ENCODE peak calls at places on chromosomes 1 and 21, in six cellular contexts. K, Q, F, P, L and G are unnamed samples. For H3K36me3, the result is how much of the 10 kb centered on the place peaks cover.

GRCh38 chr1:153534933-153535663 is 693 bp downstream of the S100A6 start:
- DNase-seq in F (no peak), P (peak), K (no peak), Q (no peak), L (no peak), G (no peak)

GRCh38 chr1:47533176-47534039 is 95.6 kb downstream of the FOXD2 start:
- DNase-seq in P (peak), K (peak), F (peak), Q (no peak), L (peak), G (peak)

GRCh38 chr1:221708076-221708571 is 33.8 kb downstream of the DUSP10 start:
- DNase-seq in L (peak), P (peak), F (no peak), K (no peak), Q (no peak), G (no peak)

GRCh38 chr1:113930499-113931161 is 1.5 kb downstream of the HIPK1 start:
- DNase-seq in P (peak), Q (no peak), K (peak), F (peak), L (peak), G (peak)

GRCh38 chr1:36279789-36280296 is 26.3 kb upstream of the SH3D21 start:
- DNase-seq in L (no peak), K (no peak), Q (no peak), F (no peak), P (no peak), G (no peak)

GRCh38 chr1:156914440-156914856 is 6.0 kb upstream of the LRRC71 start:
- DNase-seq in K (peak), Q (no peak), L (peak), P (peak), F (no peak), G (no peak)

GRCh38 chr1:11913291-11913690 is 12.9 kb downstream of the KIAA2013 start:
- DNase-seq in F (no peak), P (peak), K (no peak), L (no peak), Q (no peak), G (peak)

GRCh38 chr1:21857142-21857839 is 45.2 kb downstream of the LDLRAD2 start:
- DNase-seq in P (peak), K (no peak), Q (no peak), F (no peak), L (no peak), G (no peak)

GRCh38 chr1:37307907-37308570 is 166.3 kb upstream of the ZC3H12A start:
- DNase-seq in Q (no peak), P (no peak), K (no peak), F (no peak), L (no peak), G (no peak)

GRCh38 chr1:206081811-206082210 is 28.8 kb downstream of the RHEX start:
- DNase-seq in P (no peak), L (no peak), F (no peak), K (no peak), Q (no peak), G (no peak)

GRCh38 chr1:93723101-93723500 is 41.5 kb upstream of the BCAR3 start:
- DNase-seq in F (no peak), Q (no peak), K (no peak), P (no peak), L (peak), G (peak)

GRCh38 chr1:33971913-33972312 is 108.0 kb downstream of the HMGB4 start:
- DNase-seq in L (no peak), P (no peak), F (no peak), Q (no peak), K (no peak), G (no peak)

GRCh38 chr1:33974147-33974546 is 110.3 kb downstream of the HMGB4 start:
- DNase-seq in Q (no peak), F (no peak), P (no peak), K (no peak), L (no peak), G (no peak)

GRCh38 chr1:33971018-33971710 is 107.3 kb downstream of the HMGB4 start:
- DNase-seq in Q (no peak), L (no peak), P (no peak), K (peak), F (no peak), G (no peak)

GRCh38 chr1:33972676-33973395 is 109.0 kb downstream of the HMGB4 start:
- DNase-seq in F (no peak), Q (no peak), L (no peak), K (peak), P (no peak), G (no peak)

DNA sequence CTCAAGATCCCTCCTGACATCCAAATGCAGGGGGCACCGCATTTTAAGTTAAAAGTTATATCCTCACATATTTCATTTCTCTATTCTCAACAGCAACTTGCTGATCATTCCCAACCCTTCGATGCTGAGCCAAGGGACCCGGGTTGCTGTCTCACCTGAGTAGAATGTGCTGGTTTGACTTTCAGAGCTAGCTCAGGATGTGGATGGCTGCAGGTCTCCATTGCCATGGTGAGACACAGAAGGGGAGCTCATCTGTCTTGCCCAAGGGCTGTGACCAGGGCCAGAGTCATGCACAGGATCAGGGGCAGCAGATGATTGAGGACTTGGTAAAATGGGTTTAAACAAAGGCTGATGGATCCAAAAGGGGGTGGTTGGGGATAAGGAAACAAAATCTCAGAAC is 112.1 kb downstream of the HMGB4 start:
- DNase-seq in L (peak), Q (no peak), K (no peak), P (no peak), F (no peak), G (no peak)
- H2BK5ac ChIP-seq in L (no peak), Q (no peak), K (no peak), P (no peak), F (no peak), G (no peak)

GRCh38 chr1:244835276-244836134 is at the start of gene COX20:
- DNase-seq in L (peak), Q (peak), K (peak), P (peak), F (peak), G (peak)
- H2AK5ac ChIP-seq in L (peak), Q (peak), K (peak), P (peak), F (no peak), G (peak)

DNA sequence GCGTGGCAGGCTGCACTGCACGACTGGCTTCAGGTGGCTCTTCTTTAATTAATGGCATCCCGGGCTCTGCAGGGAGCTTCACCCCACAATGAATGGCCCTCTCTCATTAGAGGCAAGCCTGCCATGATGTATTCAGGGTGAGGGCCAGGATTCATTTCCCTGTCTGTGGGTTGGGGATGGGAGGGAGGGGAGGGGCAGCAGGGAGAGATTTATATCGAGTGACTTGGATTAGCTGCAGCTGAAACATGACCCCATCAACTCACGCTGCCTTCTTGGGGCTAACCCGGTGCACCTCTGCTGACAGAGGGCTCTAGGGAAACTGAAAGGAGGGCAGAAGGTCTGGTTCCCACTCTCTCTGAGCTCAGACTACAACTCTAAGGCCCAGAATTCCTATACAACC is 54.2 kb downstream of the ERI3 start:
- DNase-seq in K (no peak), Q (no peak), L (no peak), P (no peak), F (peak), G (no peak)
- H3K36me3 ChIP-seq in K (under half), Q (under half), L (under half), P (half or more), F (half or more), G (under half)

GRCh38 chr1:54052934-54053744 is at the start of the genes TCEANC2 and TMEM59:
- DNase-seq in Q (peak), F (peak), P (peak), K (peak), L (peak), G (peak)

GRCh38 chr1:54052470-54052933 is 502 bp downstream of the TMEM59 start:
- DNase-seq in K (peak), Q (no peak), F (peak), L (no peak), P (peak), G (peak)

GRCh38 chr1:54053745-54054437 is 483 bp downstream of the TCEANC2 start:
- DNase-seq in L (peak), K (peak), P (no peak), F (no peak), Q (no peak), G (no peak)

GRCh38 chr1:54054438-54054749 is 986 bp downstream of the TCEANC2 start:
- DNase-seq in P (no peak), Q (no peak), L (no peak), K (no peak), F (no peak), G (peak)

DNA sequence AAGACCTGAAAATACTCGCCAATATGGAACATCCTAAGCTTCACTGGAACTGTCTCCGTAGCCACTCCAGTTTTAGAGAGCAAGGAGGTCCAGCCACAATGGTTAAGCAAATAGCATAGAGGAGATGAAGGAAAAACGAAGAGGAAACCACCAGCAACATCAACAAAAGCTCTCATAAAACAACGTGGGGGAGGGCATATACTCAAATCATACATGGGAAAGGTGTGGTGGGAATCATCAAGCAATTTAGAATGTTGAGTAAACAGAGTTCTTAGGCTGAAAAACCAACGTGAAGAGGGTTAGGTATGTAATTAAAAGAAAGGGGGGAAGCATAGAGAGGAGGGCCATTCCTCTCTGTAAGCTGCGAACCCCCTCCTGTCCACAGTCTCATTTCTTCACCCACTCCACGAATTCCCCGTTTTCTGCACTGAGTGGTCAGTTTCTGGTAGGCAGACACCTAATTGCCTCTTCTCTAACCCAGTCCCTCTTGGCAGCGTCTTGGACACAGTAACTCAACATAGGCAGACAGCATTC is 1.0 kb downstream of the TMEM59 start:
- DNase-seq in L (peak), Q (no peak), P (no peak), F (no peak), K (no peak), G (peak)
- H2BK5ac ChIP-seq in L (peak), Q (no peak), P (no peak), F (no peak), K (peak), G (no peak)

GRCh38 chr1:28736450-28737244 is at the start of gene YTHDF2:
- DNase-seq in F (peak), K (peak), P (peak), L (peak), Q (peak), G (peak)
- H2AK5ac ChIP-seq in F (peak), K (peak), P (peak), L (peak), Q (peak), G (peak)

DNA sequence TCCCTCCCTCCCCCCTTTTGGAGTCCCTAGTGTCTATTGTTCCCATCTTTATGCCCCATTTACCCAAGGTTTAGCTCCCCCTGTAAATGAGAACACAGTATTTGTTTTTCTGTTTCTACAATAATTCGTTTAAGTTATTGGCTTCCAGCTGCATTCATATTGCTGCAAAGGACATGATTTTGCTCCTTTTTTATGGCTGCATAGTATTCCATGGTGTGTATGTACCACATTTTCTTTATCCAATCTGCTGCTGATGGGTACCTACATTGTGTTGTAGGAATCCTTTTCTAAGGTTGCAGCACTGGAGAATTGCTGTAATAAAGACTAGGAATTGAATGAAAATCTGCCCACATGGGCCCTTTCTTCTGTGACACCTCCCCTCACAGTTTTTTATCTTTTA is 6.8 kb downstream of the SLC25A24 start:
- DNase-seq in Q (no peak), F (no peak), K (no peak), L (no peak), P (no peak), G (no peak)
- H3K36me3 ChIP-seq in Q (under half), F (half or more), K (under half), L (under half), P (half or more), G (under half)

DNA sequence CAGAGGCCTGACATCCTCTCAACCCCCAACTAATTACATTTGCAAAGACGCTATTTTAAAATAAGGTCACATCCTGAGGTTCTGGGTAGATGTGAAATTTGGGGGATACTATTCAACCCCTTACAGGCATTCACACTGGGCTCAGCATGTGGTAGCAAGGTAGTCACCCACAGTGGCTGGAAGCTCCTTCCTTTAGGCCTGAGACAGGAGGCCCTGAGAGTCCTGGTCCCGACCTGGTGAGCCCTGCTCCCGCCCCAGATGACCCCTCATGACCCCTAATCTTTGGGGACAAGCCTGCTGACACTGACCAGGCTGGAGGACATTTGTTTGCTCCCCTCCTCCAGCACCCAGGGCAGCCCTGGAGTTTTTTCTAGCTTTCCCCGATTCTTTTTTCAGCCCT is 225.9 kb downstream of the DYRK1A start:
- DNase-seq in L (no peak), K (no peak), Q (no peak), P (no peak), F (no peak), G (peak)
- H2BK5ac ChIP-seq in L (peak), K (no peak), Q (peak), P (no peak), F (no peak), G (peak)

GRCh38 chr1:77976433-77977076 is 2.3 kb downstream of the FUBP1 start:
- DNase-seq in F (no peak), K (no peak), P (peak), Q (no peak), L (no peak), G (peak)

GRCh38 chr1:77975907-77976306 is 3.0 kb downstream of the FUBP1 start:
- DNase-seq in K (no peak), F (no peak), L (no peak), P (peak), Q (no peak), G (no peak)

GRCh38 chr1:77977989-77978292 is 931 bp downstream of the FUBP1 start:
- DNase-seq in K (no peak), P (no peak), Q (no peak), L (no peak), F (no peak), G (no peak)

GRCh38 chr1:77978969-77979838 is at the start of gene FUBP1:
- DNase-seq in L (peak), F (peak), Q (peak), K (peak), P (peak), G (peak)

DNA sequence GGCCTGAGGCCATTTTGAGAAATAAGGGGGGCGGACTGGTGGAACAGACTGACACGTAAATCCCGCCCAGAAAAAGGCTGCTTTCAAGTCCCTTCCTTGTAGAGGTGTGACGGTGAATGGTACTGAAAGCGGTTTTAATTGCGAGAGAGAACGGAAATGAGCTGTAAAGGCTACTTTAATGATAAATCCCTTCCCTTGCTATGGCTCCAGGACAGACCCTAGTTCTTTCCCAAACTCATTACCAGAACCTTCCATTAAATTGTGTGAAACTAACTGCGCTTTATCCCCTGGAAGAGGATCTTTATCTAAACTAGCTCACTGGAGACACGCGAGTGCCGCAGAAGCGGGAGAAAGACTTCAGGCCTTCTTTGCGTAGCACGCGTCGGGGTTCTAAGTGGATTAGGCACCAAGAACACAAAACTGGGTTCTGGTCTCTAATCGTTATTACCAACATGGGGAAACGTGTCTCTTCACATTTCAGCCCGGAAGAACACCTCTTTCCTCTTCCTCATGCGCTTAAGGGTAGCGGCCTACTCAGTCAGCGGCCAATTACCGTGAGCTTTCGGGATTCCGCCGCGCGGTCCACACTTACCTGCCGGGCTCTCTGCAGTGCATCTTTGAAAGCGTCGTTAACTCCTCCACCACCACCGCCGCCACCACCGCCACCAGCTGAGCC is 441 bp downstream of the FUBP1 start:
- DNase-seq in K (peak), Q (peak), F (peak), P (peak), L (peak), G (peak)
- H2AK5ac ChIP-seq in K (peak), Q (peak), F (no peak), P (peak), L (peak), G (peak)

GRCh38 chr1:235111107-235111506 is 17.5 kb downstream of the TOMM20 start:
- DNase-seq in K (no peak), F (no peak), Q (no peak), L (no peak), P (no peak), G (no peak)
- H3K36me3 ChIP-seq in K (under half), F (half or more), Q (half or more), L (under half), P (half or more), G (under half)

GRCh38 chr1:182392045-182393028 is 747 bp upstream of the GLUL start:
- DNase-seq in P (peak), Q (no peak), L (no peak), K (peak), F (no peak), G (peak)

GRCh38 chr1:182394055-182394775 is 2.6 kb upstream of the GLUL start:
- DNase-seq in K (no peak), F (no peak), Q (no peak), L (no peak), P (no peak), G (no peak)

GRCh38 chr1:182391028-182391361 is 595 bp downstream of the GLUL start:
- DNase-seq in L (no peak), K (no peak), F (no peak), P (no peak), Q (no peak), G (no peak)

GRCh38 chr1:182389619-182390047 is 2.0 kb downstream of the GLUL start:
- DNase-seq in P (peak), F (no peak), K (no peak), Q (no peak), L (no peak), G (no peak)

GRCh38 chr1:182391362-182392044 is at the start of gene GLUL:
- DNase-seq in Q (peak), F (peak), K (peak), P (peak), L (peak), G (peak)
- H2BK5ac ChIP-seq in Q (peak), F (peak), K (peak), P (peak), L (peak), G (peak)